ENCODE peak calls at places on chromosomes 7 and 10, in ten cellular contexts. One of them, this sample, is unnamed.

GRCh38 chr7:73865738-73866445 is 4.9 kb downstream of the TMEM270 start:
- DNase-seq in dermis blood vessel endothelial cell: peak; percentile 75
- DNase-seq in activated gamma-delta T cell treated with Interleukin-2 at 50 U/mL for 16 hours: no peak
- DNase-seq in NCI-H146: peak; percentile 65
- DNase-seq in activated T-helper 9 cell treated with anti-CD3 and anti-CD28 coated beads, Interleukin-2, amount 50 U/mL, for 16 hours: no peak
- DNase-seq in lower lobe of right lung: no peak
- DNase-seq in lung: no peak
- DNase-seq in cardiac muscle cell: peak; percentile 72
- DNase-seq in GM13976: peak; percentile 69
- DNase-seq in NCI-H748 treated with DMSO at 0.1 percent for 48 hours: no peak
- DNase-seq in this sample: no peak

GRCh38 chr7:34191766-34192550 is 286.6 kb downstream of the BMPER start:
- DNase-seq in GM13976: no peak
- DNase-seq in activated gamma-delta T cell treated with Interleukin-2 at 50 U/mL for 16 hours: no peak
- DNase-seq in lung: no peak
- DNase-seq in NCI-H748 treated with DMSO at 0.1 percent for 48 hours: no peak
- DNase-seq in lower lobe of right lung: no peak
- DNase-seq in activated T-helper 9 cell treated with anti-CD3 and anti-CD28 coated beads, Interleukin-2, amount 50 U/mL, for 16 hours: no peak
- DNase-seq in dermis blood vessel endothelial cell: no peak
- DNase-seq in NCI-H146: no peak
- DNase-seq in cardiac muscle cell: no peak
- DNase-seq in this sample: no peak

GRCh38 chr10:88897019-88897853 is 17.2 kb downstream of the STAMBPL1 start:
- DNase-seq in activated T-helper 9 cell treated with anti-CD3 and anti-CD28 coated beads, Interleukin-2, amount 50 U/mL, for 16 hours: no peak
- DNase-seq in dermis blood vessel endothelial cell: no peak
- DNase-seq in NCI-H748 treated with DMSO at 0.1 percent for 48 hours: no peak
- DNase-seq in lower lobe of right lung: no peak
- DNase-seq in cardiac muscle cell: peak; percentile 49
- DNase-seq in GM13976: no peak
- DNase-seq in lung: no peak
- DNase-seq in NCI-H146: no peak
- DNase-seq in activated gamma-delta T cell treated with Interleukin-2 at 50 U/mL for 16 hours: no peak
- DNase-seq in this sample: no peak

GRCh38 chr7:94907420-94908203 is at the start of gene PPP1R9A:
- DNase-seq in cardiac muscle cell: peak; percentile 71
- DNase-seq in GM13976: peak; percentile 36
- DNase-seq in lower lobe of right lung: peak; percentile 54
- DNase-seq in activated T-helper 9 cell treated with anti-CD3 and anti-CD28 coated beads, Interleukin-2, amount 50 U/mL, for 16 hours: no peak
- DNase-seq in dermis blood vessel endothelial cell: peak; percentile 27
- DNase-seq in lung: peak; percentile 54
- DNase-seq in NCI-H146: peak; percentile 47
- DNase-seq in NCI-H748 treated with DMSO at 0.1 percent for 48 hours: peak; percentile 31
- DNase-seq in activated gamma-delta T cell treated with Interleukin-2 at 50 U/mL for 16 hours: no peak
- DNase-seq in this sample: peak; percentile 31

GRCh38 chr10:34739915-34740314 is 75.2 kb downstream of the PARD3 start:
- DNase-seq in NCI-H146: peak; percentile 83
- DNase-seq in cardiac muscle cell: peak; percentile 94
- DNase-seq in lung: peak; percentile 35
- DNase-seq in activated gamma-delta T cell treated with Interleukin-2 at 50 U/mL for 16 hours: no peak
- DNase-seq in activated T-helper 9 cell treated with anti-CD3 and anti-CD28 coated beads, Interleukin-2, amount 50 U/mL, for 16 hours: no peak
- DNase-seq in dermis blood vessel endothelial cell: no peak
- DNase-seq in GM13976: no peak
- DNase-seq in lower lobe of right lung: peak; percentile 50
- DNase-seq in NCI-H748 treated with DMSO at 0.1 percent for 48 hours: peak; percentile 23
- DNase-seq in this sample: no peak

GRCh38 chr10:94710578-94710977 is 27.0 kb downstream of the CYP2C18 start:
- DNase-seq in lower lobe of right lung: no peak
- DNase-seq in dermis blood vessel endothelial cell: no peak
- DNase-seq in lung: no peak
- DNase-seq in GM13976: no peak
- DNase-seq in activated gamma-delta T cell treated with Interleukin-2 at 50 U/mL for 16 hours: no peak
- DNase-seq in NCI-H146: no peak
- DNase-seq in activated T-helper 9 cell treated with anti-CD3 and anti-CD28 coated beads, Interleukin-2, amount 50 U/mL, for 16 hours: no peak
- DNase-seq in NCI-H748 treated with DMSO at 0.1 percent for 48 hours: no peak
- DNase-seq in cardiac muscle cell: no peak
- DNase-seq in this sample: no peak

GRCh38 chr10:2978111-2978510 is 89.2 kb upstream of the PFKP start:
- DNase-seq in NCI-H748 treated with DMSO at 0.1 percent for 48 hours: peak; percentile 60
- DNase-seq in lung: no peak
- DNase-seq in NCI-H146: no peak
- DNase-seq in dermis blood vessel endothelial cell: peak; percentile 74
- DNase-seq in lower lobe of right lung: no peak
- DNase-seq in activated T-helper 9 cell treated with anti-CD3 and anti-CD28 coated beads, Interleukin-2, amount 50 U/mL, for 16 hours: no peak
- DNase-seq in activated gamma-delta T cell treated with Interleukin-2 at 50 U/mL for 16 hours: no peak
- DNase-seq in GM13976: peak; percentile 68
- DNase-seq in cardiac muscle cell: peak; percentile 58
- DNase-seq in this sample: no peak

GRCh38 chr7:27186450-27187157 is 1.6 kb upstream of the HOXA11 start:
- DNase-seq in NCI-H748 treated with DMSO at 0.1 percent for 48 hours: no peak
- DNase-seq in lung: no peak
- DNase-seq in dermis blood vessel endothelial cell: no peak
- DNase-seq in activated gamma-delta T cell treated with Interleukin-2 at 50 U/mL for 16 hours: no peak
- DNase-seq in NCI-H146: no peak
- DNase-seq in GM13976: no peak
- DNase-seq in lower lobe of right lung: no peak
- DNase-seq in cardiac muscle cell: no peak
- DNase-seq in activated T-helper 9 cell treated with anti-CD3 and anti-CD28 coated beads, Interleukin-2, amount 50 U/mL, for 16 hours: no peak
- DNase-seq in this sample: peak; percentile 8

GRCh38 chr10:60148266-60148840 is 241.3 kb downstream of the ANK3 start:
- DNase-seq in lower lobe of right lung: no peak
- DNase-seq in GM13976: no peak
- DNase-seq in NCI-H146: no peak
- DNase-seq in activated gamma-delta T cell treated with Interleukin-2 at 50 U/mL for 16 hours: no peak
- DNase-seq in lung: no peak
- DNase-seq in activated T-helper 9 cell treated with anti-CD3 and anti-CD28 coated beads, Interleukin-2, amount 50 U/mL, for 16 hours: no peak
- DNase-seq in NCI-H748 treated with DMSO at 0.1 percent for 48 hours: no peak
- DNase-seq in dermis blood vessel endothelial cell: peak; percentile 84
- DNase-seq in cardiac muscle cell: no peak
- DNase-seq in this sample: no peak

GRCh38 chr7:66950311-66950710 is 29.3 kb downstream of the TMEM248 start:
- DNase-seq in cardiac muscle cell: no peak
- DNase-seq in lung: no peak
- DNase-seq in NCI-H748 treated with DMSO at 0.1 percent for 48 hours: no peak
- DNase-seq in GM13976: no peak
- DNase-seq in activated gamma-delta T cell treated with Interleukin-2 at 50 U/mL for 16 hours: no peak
- DNase-seq in dermis blood vessel endothelial cell: peak; percentile 81
- DNase-seq in NCI-H146: no peak
- DNase-seq in lower lobe of right lung: no peak
- DNase-seq in activated T-helper 9 cell treated with anti-CD3 and anti-CD28 coated beads, Interleukin-2, amount 50 U/mL, for 16 hours: no peak
- DNase-seq in this sample: no peak

GRCh38 chr10:122126763-122127659 is 138.0 kb downstream of the TACC2 start:
- DNase-seq in lung: peak; percentile 78
- DNase-seq in activated gamma-delta T cell treated with Interleukin-2 at 50 U/mL for 16 hours: no peak
- DNase-seq in NCI-H146: no peak
- DNase-seq in GM13976: no peak
- DNase-seq in cardiac muscle cell: peak; percentile 63
- DNase-seq in activated T-helper 9 cell treated with anti-CD3 and anti-CD28 coated beads, Interleukin-2, amount 50 U/mL, for 16 hours: no peak
- DNase-seq in lower lobe of right lung: no peak
- DNase-seq in dermis blood vessel endothelial cell: peak; percentile 94
- DNase-seq in NCI-H748 treated with DMSO at 0.1 percent for 48 hours: no peak
- DNase-seq in this sample: no peak

GRCh38 chr7:1290262-1291039 is 57.8 kb downstream of the UNCX start:
- DNase-seq in cardiac muscle cell: peak; percentile 51
- DNase-seq in activated T-helper 9 cell treated with anti-CD3 and anti-CD28 coated beads, Interleukin-2, amount 50 U/mL, for 16 hours: no peak
- DNase-seq in dermis blood vessel endothelial cell: peak; percentile 14
- DNase-seq in NCI-H146: no peak
- DNase-seq in GM13976: no peak
- DNase-seq in lower lobe of right lung: peak; percentile 45
- DNase-seq in activated gamma-delta T cell treated with Interleukin-2 at 50 U/mL for 16 hours: peak; percentile 18
- DNase-seq in NCI-H748 treated with DMSO at 0.1 percent for 48 hours: peak; percentile 77
- DNase-seq in lung: no peak
- DNase-seq in this sample: peak; percentile 44

GRCh38 chr7:133853706-133854276 is 273.3 kb upstream of the LRGUK start:
- DNase-seq in activated gamma-delta T cell treated with Interleukin-2 at 50 U/mL for 16 hours: no peak
- DNase-seq in GM13976: peak; percentile 21
- DNase-seq in dermis blood vessel endothelial cell: peak; percentile 63
- DNase-seq in NCI-H146: peak; percentile 42
- DNase-seq in lower lobe of right lung: peak; percentile 41
- DNase-seq in NCI-H748 treated with DMSO at 0.1 percent for 48 hours: peak; percentile 66
- DNase-seq in cardiac muscle cell: peak; percentile 53
- DNase-seq in lung: peak; percentile 35
- DNase-seq in activated T-helper 9 cell treated with anti-CD3 and anti-CD28 coated beads, Interleukin-2, amount 50 U/mL, for 16 hours: no peak
- DNase-seq in this sample: no peak

GRCh38 chr10:61186408-61186807 is 242.4 kb upstream of the RHOBTB1 start:
- DNase-seq in dermis blood vessel endothelial cell: no peak
- DNase-seq in activated gamma-delta T cell treated with Interleukin-2 at 50 U/mL for 16 hours: no peak
- DNase-seq in activated T-helper 9 cell treated with anti-CD3 and anti-CD28 coated beads, Interleukin-2, amount 50 U/mL, for 16 hours: no peak
- DNase-seq in lung: no peak
- DNase-seq in GM13976: no peak
- DNase-seq in NCI-H748 treated with DMSO at 0.1 percent for 48 hours: no peak
- DNase-seq in NCI-H146: no peak
- DNase-seq in lower lobe of right lung: no peak
- DNase-seq in cardiac muscle cell: no peak
- DNase-seq in this sample: no peak

GRCh38 chr10:28984431-28984830 is 304.4 kb upstream of the LYZL1 start:
- DNase-seq in lower lobe of right lung: peak; percentile 89
- DNase-seq in dermis blood vessel endothelial cell: peak; percentile 88
- DNase-seq in cardiac muscle cell: no peak
- DNase-seq in lung: peak; percentile 89
- DNase-seq in GM13976: no peak
- DNase-seq in NCI-H146: peak; percentile 13
- DNase-seq in NCI-H748 treated with DMSO at 0.1 percent for 48 hours: peak; percentile 4
- DNase-seq in activated T-helper 9 cell treated with anti-CD3 and anti-CD28 coated beads, Interleukin-2, amount 50 U/mL, for 16 hours: no peak
- DNase-seq in activated gamma-delta T cell treated with Interleukin-2 at 50 U/mL for 16 hours: no peak
- DNase-seq in this sample: no peak

GRCh38 chr7:88217675-88218427 is 2.0 kb downstream of the SRI start:
- DNase-seq in activated T-helper 9 cell treated with anti-CD3 and anti-CD28 coated beads, Interleukin-2, amount 50 U/mL, for 16 hours: no peak
- DNase-seq in dermis blood vessel endothelial cell: peak; percentile 2
- DNase-seq in lung: no peak
- DNase-seq in cardiac muscle cell: peak; percentile 35
- DNase-seq in NCI-H748 treated with DMSO at 0.1 percent for 48 hours: no peak
- DNase-seq in GM13976: peak; percentile 74
- DNase-seq in lower lobe of right lung: no peak
- DNase-seq in NCI-H146: peak; percentile 6
- DNase-seq in activated gamma-delta T cell treated with Interleukin-2 at 50 U/mL for 16 hours: no peak
- DNase-seq in this sample: no peak